ENCODE peak calls at places on chromosomes 12 and 14, in four cellular contexts. R is fibroblast of mammary gland, V is OCI-LY7, Z is neural crest cell. E is an unnamed sample.
A peak's percentile ranks its signal among the peaks of the same experiment; 100 is the strongest.

GRCh38 chr14:64213079-64213478 is 81.1 kb downstream of the ESR2 start:
- DNase-seq in R (no peak), V (no peak), Z (no peak), E (no peak)

GRCh38 chr14:102539544-102540309 is 30.2 kb upstream of the ANKRD9 start:
- DNase-seq in R (peak; percentile 71), V (no peak), Z (no peak), E (no peak)

GRCh38 chr14:77478796-77479195 is 19.8 kb downstream of the ISM2 start:
- DNase-seq in R (no peak), V (peak; percentile 31), Z (no peak), E (no peak)

GRCh38 chr12:54371328-54372112 is 7.2 kb upstream of the GPR84 start:
- DNase-seq in R (no peak), V (no peak), Z (no peak), E (no peak)

GRCh38 chr12:114668151-114668891 is 15.7 kb downstream of the TBX3 start:
- DNase-seq in R (peak; percentile 87), V (no peak), Z (peak; percentile 55), E (peak; percentile 49)

GRCh38 chr14:77158175-77158908 is 16.8 kb upstream of the ZDHHC22 start:
- DNase-seq in R (peak; percentile 58), V (no peak), Z (peak; percentile 45), E (no peak)

GRCh38 chr12:31343139-31343538 is 17.2 kb upstream of the SINHCAF start:
- DNase-seq in R (no peak), V (no peak), Z (no peak), E (no peak)

GRCh38 chr12:32595251-32595650 is 83.8 kb upstream of the DNM1L start:
- DNase-seq in R (peak; percentile 65), V (no peak), Z (no peak), E (no peak)

GRCh38 chr14:92037989-92038388 is 1.9 kb downstream of the TRIP11 start:
- DNase-seq in R (no peak), V (no peak), Z (no peak), E (no peak)

GRCh38 chr14:66422019-66422946 is 63.9 kb upstream of the CCDC196 start:
- DNase-seq in R (no peak), V (no peak), Z (no peak), E (no peak)

GRCh38 chr14:100056964-100057817 is 8.0 kb upstream of the EVL start:
- DNase-seq in R (peak; percentile 58), V (peak; percentile 58), Z (no peak), E (no peak)

GRCh38 chr14:26394114-26394855 is 203.5 kb downstream of the NOVA1 start:
- DNase-seq in R (peak; percentile 40), V (no peak), Z (no peak), E (no peak)

GRCh38 chr12:19181666-19182426 is 52.3 kb downstream of the PLEKHA5 start:
- DNase-seq in R (peak; percentile 26), V (no peak), Z (no peak), E (no peak)

GRCh38 chr14:100533647-100534485 is 53.4 kb downstream of the BEGAIN start:
- DNase-seq in R (no peak), V (no peak), Z (peak; percentile 0), E (no peak)

GRCh38 chr14:61192970-61193369 is 88.2 kb downstream of the TMEM30B start:
- DNase-seq in R (peak; percentile 76), V (no peak), Z (no peak), E (no peak)

GRCh38 chr14:61193471-61193870 is 87.7 kb downstream of the TMEM30B start:
- DNase-seq in R (no peak), V (no peak), Z (no peak), E (no peak)

GRCh38 chr14:61196034-61196433 is 85.1 kb downstream of the TMEM30B start:
- DNase-seq in R (no peak), V (no peak), Z (no peak), E (no peak)

GRCh38 chr14:61197416-61197815 is 83.7 kb downstream of the TMEM30B start:
- DNase-seq in R (no peak), V (no peak), Z (no peak), E (no peak)

DNA sequence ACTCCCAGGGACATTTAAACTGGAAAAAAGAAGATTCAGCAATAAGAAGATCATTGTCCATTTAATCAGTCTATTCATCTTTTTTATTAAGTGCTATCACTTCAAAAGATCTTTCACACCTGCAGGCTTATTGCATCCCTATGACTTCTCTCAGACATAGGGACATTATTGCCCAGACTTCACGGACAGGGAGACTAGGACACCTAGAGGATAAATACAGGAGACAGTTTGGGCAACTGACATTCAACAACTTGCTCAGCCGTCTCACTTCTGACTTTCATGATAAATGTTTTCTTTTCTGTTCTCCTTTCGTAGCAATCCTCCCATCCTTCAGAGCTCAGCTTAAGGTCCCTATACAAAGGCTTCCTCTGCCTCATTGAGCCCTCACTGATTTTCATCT is 84.3 kb downstream of the TMEM30B start:
- DNase-seq in R (no peak), V (no peak), Z (no peak), E (no peak)
- TF ChIP-seq CTCF in R (peak; percentile 13), V (no peak), Z (no peak), E (no peak)

GRCh38 chr12:117052386-117053049 is 46.7 kb downstream of the TESC start:
- DNase-seq in R (no peak), V (no peak), Z (no peak), E (no peak)

GRCh38 chr12:117053050-117053400 is 46.2 kb downstream of the TESC start:
- DNase-seq in R (no peak), V (no peak), Z (no peak), E (no peak)

GRCh38 chr12:117050060-117050459 is 49.2 kb downstream of the TESC start:
- DNase-seq in R (no peak), V (no peak), Z (no peak), E (no peak)

GRCh38 chr12:117049295-117049694 is 49.9 kb downstream of the TESC start:
- DNase-seq in R (peak; percentile 16), V (no peak), Z (no peak), E (no peak)

GRCh38 chr12:117051380-117051779 is 47.8 kb downstream of the TESC start:
- DNase-seq in R (no peak), V (no peak), Z (no peak), E (peak; percentile 71)
- TF ChIP-seq CTCF in R (no peak), V (no peak), Z (no peak), E (no peak)

GRCh38 chr14:22276913-22277816 is 311.9 kb downstream of the DAD1 start:
- DNase-seq in R (peak; percentile 30), V (peak; percentile 46), Z (no peak), E (no peak)
- TF ChIP-seq CTCF in R (peak; percentile 71), V (peak; percentile 98), Z (peak; percentile 75), E (peak; percentile 52)

GRCh38 chr14:52332269-52332668 is 18.2 kb downstream of the PTGER2 start:
- DNase-seq in R (no peak), V (no peak), Z (no peak), E (no peak)
- TF ChIP-seq CTCF in R (no peak), V (no peak), Z (no peak), E (no peak)

DNA sequence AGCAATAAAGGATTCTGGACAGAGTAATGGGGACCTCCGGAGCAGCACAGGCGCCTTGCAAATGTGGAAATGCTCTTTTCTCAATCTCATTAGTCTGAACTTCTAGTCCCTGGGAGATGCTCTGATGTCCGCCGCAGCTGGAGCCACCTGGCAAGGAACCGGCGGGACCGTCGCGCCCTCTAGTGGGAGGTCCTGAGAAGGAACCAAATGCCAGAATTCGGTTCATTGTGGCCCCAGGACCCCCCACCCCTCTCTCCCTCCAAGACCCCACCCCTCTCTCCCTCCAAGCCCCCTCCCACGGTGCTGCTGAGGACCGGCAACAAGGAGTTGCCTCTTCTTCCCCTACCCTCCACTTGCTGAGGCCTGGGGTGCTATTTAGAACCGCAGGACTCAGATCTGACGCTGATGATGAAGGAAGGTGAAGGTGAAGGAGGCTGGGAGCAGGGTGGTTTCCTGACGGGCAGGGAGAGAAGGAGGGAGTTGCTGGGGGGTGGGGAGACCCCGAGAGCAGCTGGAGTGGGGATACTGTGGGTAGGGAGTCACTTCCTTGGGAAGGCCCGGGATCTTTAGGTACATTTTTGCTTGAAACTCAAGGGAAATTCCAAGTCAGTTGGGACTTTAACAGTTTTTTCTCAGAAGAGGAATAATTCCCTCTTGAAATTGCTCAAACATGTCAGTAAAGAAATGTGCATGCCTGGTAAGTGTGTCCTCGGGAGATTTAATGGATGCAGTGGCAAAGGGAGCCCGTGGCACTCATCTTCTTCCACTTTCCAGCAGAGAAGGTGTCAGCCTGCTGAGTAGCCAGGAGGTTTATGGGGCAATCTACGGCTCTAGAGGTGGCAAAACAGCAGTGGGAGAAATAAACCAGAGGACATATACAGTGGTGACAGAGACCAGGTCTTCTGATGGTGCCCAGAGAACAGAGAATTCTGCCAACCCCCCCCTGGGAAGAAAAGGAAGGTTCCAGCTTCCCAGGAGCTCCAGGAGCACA is 42.6 kb downstream of the SMIM41 start:
- DNase-seq in R (peak; percentile 50), V (peak; percentile 86), Z (peak; percentile 71), E (peak; percentile 62)
- TF ChIP-seq CTCF in R (peak; percentile 68), V (peak; percentile 89), Z (peak; percentile 86), E (peak; percentile 60)

GRCh38 chr12:127360580-127360979 is 906.4 kb upstream of the TMEM132C start:
- DNase-seq in R (no peak), V (no peak), Z (no peak), E (no peak)

GRCh38 chr12:127362121-127362520 is 904.8 kb upstream of the TMEM132C start:
- DNase-seq in R (no peak), V (no peak), Z (no peak), E (no peak)

DNA sequence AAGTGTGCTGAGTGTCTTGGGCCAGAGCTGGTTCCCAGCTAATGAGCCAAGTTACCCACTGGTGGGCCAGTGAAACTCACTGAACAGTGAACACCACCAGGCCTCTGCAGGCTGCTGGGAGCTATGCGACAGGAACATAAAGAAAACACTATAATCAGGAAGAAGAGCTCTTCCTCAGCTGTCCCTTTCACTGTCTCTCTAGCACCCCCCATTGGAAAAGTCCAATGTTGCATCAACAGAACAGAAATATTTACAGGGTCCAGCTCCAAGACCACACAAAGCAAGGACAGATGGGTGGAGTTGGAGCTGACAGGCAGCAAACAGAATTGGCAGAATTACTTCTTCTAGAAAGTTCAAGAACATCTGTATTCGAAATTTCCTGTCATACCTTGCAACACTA is 903.6 kb upstream of the TMEM132C start:
- DNase-seq in R (peak; percentile 35), V (no peak), Z (peak; percentile 8), E (no peak)
- TF ChIP-seq CTCF in R (peak; percentile 59), V (peak; percentile 52), Z (peak; percentile 47), E (peak; percentile 8)

GRCh38 chr14:41586237-41586636 is 20.4 kb upstream of the LRFN5 start:
- DNase-seq in R (peak; percentile 12), V (no peak), Z (no peak), E (no peak)
- TF ChIP-seq CTCF in R (no peak), V (no peak), Z (no peak), E (peak; percentile 9)

GRCh38 chr14:36059531-36059930 is 117.0 kb downstream of the PTCSC3 start:
- DNase-seq in R (no peak), V (no peak), Z (no peak), E (no peak)
- TF ChIP-seq CTCF in R (no peak), V (no peak), Z (no peak), E (no peak)